ENCODE peak calls at places on chromosomes 11 and 22, in four cellular contexts. X is Peyer's patch, W is HTR-8/SVneo, Z is retina. V is an unnamed sample.

GRCh38 chr11:96037267-96037990 is 113.5 kb upstream of the MTMR2 start:
- DNase-seq in X (no peak), Z (peak), W (no peak), V (no peak)

GRCh38 chr22:38138961-38139360 is 28.5 kb upstream of the BAIAP2L2 start:
- DNase-seq in W (no peak), X (peak), Z (no peak), V (no peak)

GRCh38 chr11:78929092-78929905 is 354.6 kb upstream of the NARS2 start:
- DNase-seq in X (no peak), W (no peak), Z (no peak), V (no peak)

GRCh38 chr11:65445101-65445603 is 22.6 kb downstream of the NEAT1 start:
- DNase-seq in X (no peak), W (no peak), Z (no peak), V (no peak)

GRCh38 chr22:48872271-48873260 is 955.1 kb downstream of the BRD1 start:
- DNase-seq in X (peak), W (no peak), Z (no peak), V (no peak)

GRCh38 chr22:26367402-26368245 is 61.4 kb upstream of the ASPHD2 start:
- DNase-seq in W (no peak), X (peak), Z (peak), V (no peak)

GRCh38 chr11:84289381-84289906 is 1003.3 kb upstream of the CCDC90B start:
- DNase-seq in Z (peak), X (no peak), W (no peak), V (no peak)

GRCh38 chr11:61126266-61126665 is 24.0 kb downstream of the CD5 start:
- DNase-seq in X (no peak), Z (peak), W (no peak), V (peak)

GRCh38 chr11:45414082-45414481 is 127.9 kb upstream of the SYT13 start:
- DNase-seq in W (no peak), X (no peak), Z (peak), V (no peak)

GRCh38 chr11:133955091-133955846 is 1.5 kb downstream of the IGSF9B start:
- DNase-seq in W (no peak), X (no peak), Z (peak), V (peak)

GRCh38 chr11:13098067-13098466 is 89.0 kb downstream of the RASSF10 start:
- DNase-seq in W (no peak), Z (peak), X (no peak), V (no peak)

GRCh38 chr11:128055576-128056217 is 531.7 kb downstream of the ETS1 start:
- DNase-seq in X (no peak), Z (no peak), W (no peak), V (no peak)

GRCh38 chr11:81036168-81036870 is 1595.5 kb upstream of the TENM4 start:
- DNase-seq in W (no peak), Z (no peak), X (no peak), V (no peak)

GRCh38 chr22:33529424-33530113 is 390.7 kb downstream of the LARGE1 start:
- DNase-seq in Z (no peak), W (no peak), X (no peak), V (no peak)

GRCh38 chr11:126360049-126360446 is 4.6 kb downstream of the ST3GAL4 start:
- DNase-seq in X (no peak), W (no peak), Z (no peak), V (no peak)

GRCh38 chr11:15309296-15309695 is 194.6 kb downstream of the INSC start:
- DNase-seq in Z (no peak), X (no peak), W (no peak), V (no peak)

GRCh38 chr11:127451852-127452251 is 451.3 kb upstream of the KIRREL3 start:
- DNase-seq in X (no peak), W (no peak), Z (no peak), V (no peak)

GRCh38 chr11:17528906-17529813 is 15.1 kb downstream of the USH1C start:
- DNase-seq in W (no peak), Z (no peak), X (no peak), V (no peak)

GRCh38 chr11:94563176-94563847 is 3.9 kb upstream of the PIWIL4 start:
- DNase-seq in X (no peak), W (peak), Z (no peak), V (no peak)

GRCh38 chr11:58927393-58928081 is 11.8 kb upstream of the GLYATL1 start:
- DNase-seq in X (peak), Z (peak), W (no peak), V (no peak)

GRCh38 chr22:37160037-37160436 is 10.3 kb upstream of the IL2RB start:
- DNase-seq in X (no peak), Z (no peak), W (no peak), V (no peak)

V was measured in ureter.